ENCODE peak calls at places on chromosomes 13 and 19, in five cellular contexts. One of them, this sample, is unnamed.

GRCh38 chr19:39369200-39369599 is 21.7 kb downstream of the PAF1 start:
- DNase-seq in CD8-positive, alpha-beta memory T cell: no peak
- DNase-seq in gastrocnemius medialis: no peak
- DNase-seq in GM23338: no peak
- DNase-seq in left ventricle myocardium inferior: no peak
- DNase-seq in this sample: no peak

GRCh38 chr19:7914099-7914498 is 531 bp upstream of the TGFBR3L start:
- DNase-seq in GM23338: no peak
- DNase-seq in left ventricle myocardium inferior: no peak
- DNase-seq in gastrocnemius medialis: no peak
- DNase-seq in CD8-positive, alpha-beta memory T cell: no peak
- DNase-seq in this sample: no peak

GRCh38 chr13:48437381-48437780 is 24.5 kb upstream of the LPAR6 start:
- DNase-seq in CD8-positive, alpha-beta memory T cell: no peak
- DNase-seq in GM23338: no peak
- DNase-seq in left ventricle myocardium inferior: peak
- DNase-seq in gastrocnemius medialis: no peak
- DNase-seq in this sample: no peak

GRCh38 chr13:50679321-50679720 is 164.2 kb downstream of the DLEU7 start:
- DNase-seq in gastrocnemius medialis: no peak
- DNase-seq in left ventricle myocardium inferior: no peak
- DNase-seq in GM23338: no peak
- DNase-seq in CD8-positive, alpha-beta memory T cell: no peak
- DNase-seq in this sample: no peak

GRCh38 chr19:29683009-29683408 is 17.7 kb downstream of the PLEKHF1 start:
- DNase-seq in GM23338: no peak
- DNase-seq in left ventricle myocardium inferior: no peak
- DNase-seq in gastrocnemius medialis: no peak
- DNase-seq in CD8-positive, alpha-beta memory T cell: no peak
- DNase-seq in this sample: no peak

GRCh38 chr13:25132984-25133383 is 37.0 kb downstream of the PABPC3 start:
- DNase-seq in GM23338: no peak
- DNase-seq in gastrocnemius medialis: no peak
- DNase-seq in CD8-positive, alpha-beta memory T cell: no peak
- DNase-seq in left ventricle myocardium inferior: no peak
- DNase-seq in this sample: no peak

GRCh38 chr13:110108348-110109139 is 198.4 kb downstream of the COL4A1 start:
- DNase-seq in gastrocnemius medialis: peak
- DNase-seq in left ventricle myocardium inferior: peak
- DNase-seq in CD8-positive, alpha-beta memory T cell: no peak
- DNase-seq in GM23338: peak
- DNase-seq in this sample: peak

GRCh38 chr13:112955271-112955937 is 13.6 kb upstream of the MCF2L start:
- DNase-seq in CD8-positive, alpha-beta memory T cell: no peak
- DNase-seq in GM23338: no peak
- DNase-seq in left ventricle myocardium inferior: no peak
- DNase-seq in gastrocnemius medialis: no peak
- DNase-seq in this sample: no peak

GRCh38 chr13:24281188-24282008 is 28.0 kb upstream of the C1QTNF9 start:
- DNase-seq in GM23338: no peak
- DNase-seq in CD8-positive, alpha-beta memory T cell: no peak
- DNase-seq in gastrocnemius medialis: no peak
- DNase-seq in left ventricle myocardium inferior: no peak
- DNase-seq in this sample: no peak

GRCh38 chr19:8393871-8394250 is 3.7 kb downstream of the RAB11B start:
- DNase-seq in GM23338: no peak
- DNase-seq in left ventricle myocardium inferior: no peak
- DNase-seq in CD8-positive, alpha-beta memory T cell: no peak
- DNase-seq in gastrocnemius medialis: no peak
- DNase-seq in this sample: no peak

GRCh38 chr19:50432221-50432626 is 468 bp upstream of the MYBPC2 start:
- DNase-seq in left ventricle myocardium inferior: no peak
- DNase-seq in GM23338: peak
- DNase-seq in CD8-positive, alpha-beta memory T cell: no peak
- DNase-seq in gastrocnemius medialis: no peak
- DNase-seq in this sample: no peak

GRCh38 chr13:60733933-60734332 is 336.9 kb downstream of the TDRD3 start:
- DNase-seq in gastrocnemius medialis: no peak
- DNase-seq in GM23338: no peak
- DNase-seq in CD8-positive, alpha-beta memory T cell: no peak
- DNase-seq in left ventricle myocardium inferior: no peak
- DNase-seq in this sample: no peak

GRCh38 chr19:49676136-49676689 is 858 bp upstream of the PRMT1 start:
- DNase-seq in GM23338: peak
- DNase-seq in left ventricle myocardium inferior: peak
- DNase-seq in gastrocnemius medialis: peak
- DNase-seq in CD8-positive, alpha-beta memory T cell: no peak
- DNase-seq in this sample: no peak

GRCh38 chr13:44971656-44972595 is 17.3 kb downstream of the NUFIP1 start:
- DNase-seq in left ventricle myocardium inferior: no peak
- DNase-seq in gastrocnemius medialis: no peak
- DNase-seq in GM23338: no peak
- DNase-seq in CD8-positive, alpha-beta memory T cell: no peak
- DNase-seq in this sample: no peak

GRCh38 chr13:29654807-29655547 is 59.5 kb upstream of the SLC7A1 start:
- DNase-seq in left ventricle myocardium inferior: no peak
- DNase-seq in CD8-positive, alpha-beta memory T cell: no peak
- DNase-seq in gastrocnemius medialis: no peak
- DNase-seq in GM23338: no peak
- DNase-seq in this sample: no peak

GRCh38 chr13:103703246-103703645 is 637.0 kb upstream of the SLC10A2 start:
- DNase-seq in CD8-positive, alpha-beta memory T cell: no peak
- DNase-seq in gastrocnemius medialis: no peak
- DNase-seq in GM23338: no peak
- DNase-seq in left ventricle myocardium inferior: no peak
- DNase-seq in this sample: no peak

GRCh38 chr13:30932481-30933333 is at the start of gene TEX26:
- DNase-seq in GM23338: peak
- DNase-seq in CD8-positive, alpha-beta memory T cell: no peak
- DNase-seq in left ventricle myocardium inferior: no peak
- DNase-seq in gastrocnemius medialis: no peak
- DNase-seq in this sample: no peak

GRCh38 chr19:31249217-31249616 is 100.0 kb downstream of the TSHZ3 start:
- DNase-seq in CD8-positive, alpha-beta memory T cell: no peak
- DNase-seq in left ventricle myocardium inferior: no peak
- DNase-seq in GM23338: no peak
- DNase-seq in gastrocnemius medialis: no peak
- DNase-seq in this sample: no peak

GRCh38 chr13:87356314-87356713 is 314.9 kb upstream of the SLITRK5 start:
- DNase-seq in CD8-positive, alpha-beta memory T cell: no peak
- DNase-seq in left ventricle myocardium inferior: no peak
- DNase-seq in gastrocnemius medialis: no peak
- DNase-seq in GM23338: no peak
- DNase-seq in this sample: no peak

GRCh38 chr19:610071-610800 is 20.6 kb downstream of the HCN2 start:
- DNase-seq in CD8-positive, alpha-beta memory T cell: peak
- DNase-seq in left ventricle myocardium inferior: no peak
- DNase-seq in gastrocnemius medialis: no peak
- DNase-seq in GM23338: no peak
- DNase-seq in this sample: no peak

GRCh38 chr13:114017028-114017630 is 43.3 kb upstream of the C13orf46 start:
- DNase-seq in CD8-positive, alpha-beta memory T cell: no peak
- DNase-seq in left ventricle myocardium inferior: no peak
- DNase-seq in GM23338: peak
- DNase-seq in gastrocnemius medialis: no peak
- DNase-seq in this sample: no peak

GRCh38 chr13:32911506-32911905 is 104.7 kb upstream of the KL start:
- DNase-seq in left ventricle myocardium inferior: no peak
- DNase-seq in gastrocnemius medialis: no peak
- DNase-seq in CD8-positive, alpha-beta memory T cell: no peak
- DNase-seq in GM23338: peak
- DNase-seq in this sample: no peak

GRCh38 chr19:8451885-8452284 is 7.1 kb downstream of the HNRNPM start:
- DNase-seq in left ventricle myocardium inferior: no peak
- DNase-seq in GM23338: no peak
- DNase-seq in CD8-positive, alpha-beta memory T cell: no peak
- DNase-seq in gastrocnemius medialis: no peak
- DNase-seq in this sample: no peak

DNA sequence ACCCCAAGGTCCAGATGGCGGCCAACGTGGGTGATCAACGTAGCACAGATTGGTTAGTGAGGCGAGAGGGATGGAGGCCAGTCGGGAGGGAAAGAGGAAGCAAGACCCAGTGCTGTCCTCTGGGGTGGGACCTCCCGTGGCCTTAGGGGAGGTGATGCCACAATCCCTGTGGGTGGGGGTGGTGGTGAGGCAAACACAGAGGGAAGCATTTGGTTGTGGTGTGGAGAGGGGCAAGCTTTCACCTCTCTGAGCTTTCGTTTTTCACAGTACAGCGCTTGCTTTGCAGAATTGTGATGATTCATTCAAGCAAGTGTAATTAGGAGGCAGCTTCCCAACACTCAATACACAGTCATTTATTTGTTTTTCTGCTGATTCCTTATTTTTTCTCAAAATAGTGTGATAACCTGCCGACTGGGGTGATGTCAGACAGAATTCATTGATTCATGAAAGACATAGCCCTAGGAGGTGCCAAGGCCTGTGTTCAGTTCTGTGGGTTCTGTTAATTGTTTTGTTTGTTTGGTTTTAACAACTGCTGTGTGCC is 2.4 kb downstream of the LENG8 start:
- DNase-seq in left ventricle myocardium inferior: no peak
- DNase-seq in gastrocnemius medialis: no peak
- DNase-seq in GM23338: no peak
- DNase-seq in CD8-positive, alpha-beta memory T cell: no peak
- DNase-seq in this sample: no peak
- H3K4me3 ChIP-seq in left ventricle myocardium inferior: peak
- H3K4me3 ChIP-seq in gastrocnemius medialis: no peak
- H3K4me3 ChIP-seq in GM23338: no peak
- H3K4me3 ChIP-seq in CD8-positive, alpha-beta memory T cell: no peak
- H3K4me3 ChIP-seq in this sample: peak

GRCh38 chr13:51821666-51822065 is 17.7 kb upstream of the DHRS12 start:
- DNase-seq in GM23338: no peak
- DNase-seq in CD8-positive, alpha-beta memory T cell: peak
- DNase-seq in left ventricle myocardium inferior: no peak
- DNase-seq in gastrocnemius medialis: no peak
- DNase-seq in this sample: no peak
- H3K27ac ChIP-seq in GM23338: no peak
- H3K27ac ChIP-seq in CD8-positive, alpha-beta memory T cell: no peak
- H3K27ac ChIP-seq in left ventricle myocardium inferior: peak
- H3K27ac ChIP-seq in gastrocnemius medialis: no peak
- H3K27ac ChIP-seq in this sample: no peak

GRCh38 chr19:45455707-45456499 is 11.9 kb upstream of the FOSB start:
- DNase-seq in left ventricle myocardium inferior: peak
- DNase-seq in GM23338: peak
- DNase-seq in gastrocnemius medialis: peak
- DNase-seq in CD8-positive, alpha-beta memory T cell: peak
- DNase-seq in this sample: peak
- H3K4me3 ChIP-seq in left ventricle myocardium inferior: peak
- H3K4me3 ChIP-seq in GM23338: peak
- H3K4me3 ChIP-seq in gastrocnemius medialis: peak
- H3K4me3 ChIP-seq in CD8-positive, alpha-beta memory T cell: no peak
- H3K4me3 ChIP-seq in this sample: peak

DNA sequence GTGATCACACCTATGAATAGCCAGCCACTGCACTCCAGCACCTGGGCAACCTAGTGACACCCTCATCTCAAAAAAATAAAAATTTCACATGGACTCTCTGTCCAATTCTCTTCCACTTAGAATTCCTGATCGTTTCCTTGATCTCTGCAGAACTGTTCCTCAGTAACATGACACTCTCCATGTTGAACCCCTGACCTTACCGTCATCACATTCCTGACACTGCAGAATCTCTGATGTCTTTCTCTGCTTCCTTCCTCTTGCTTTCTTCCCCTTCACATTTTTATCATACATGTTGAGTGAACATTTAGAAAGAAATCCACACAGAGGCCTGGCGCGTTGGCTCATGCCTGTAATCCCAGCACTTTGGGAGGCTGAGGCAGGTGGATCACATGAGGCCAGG is 15.0 kb downstream of the ZNF114 start:
- DNase-seq in left ventricle myocardium inferior: no peak
- DNase-seq in GM23338: no peak
- DNase-seq in CD8-positive, alpha-beta memory T cell: no peak
- DNase-seq in gastrocnemius medialis: no peak
- DNase-seq in this sample: no peak
- H3K27ac ChIP-seq in left ventricle myocardium inferior: no peak
- H3K27ac ChIP-seq in GM23338: no peak
- H3K27ac ChIP-seq in CD8-positive, alpha-beta memory T cell: no peak
- H3K27ac ChIP-seq in gastrocnemius medialis: no peak
- H3K27ac ChIP-seq in this sample: no peak

GRCh38 chr19:13838071-13838942 is 38.6 kb upstream of the NANOS3 start:
- DNase-seq in GM23338: no peak
- DNase-seq in left ventricle myocardium inferior: no peak
- DNase-seq in CD8-positive, alpha-beta memory T cell: no peak
- DNase-seq in gastrocnemius medialis: no peak
- DNase-seq in this sample: no peak
- H3K4me3 ChIP-seq in GM23338: no peak
- H3K4me3 ChIP-seq in left ventricle myocardium inferior: peak
- H3K4me3 ChIP-seq in CD8-positive, alpha-beta memory T cell: peak
- H3K4me3 ChIP-seq in gastrocnemius medialis: peak
- H3K4me3 ChIP-seq in this sample: peak

DNA sequence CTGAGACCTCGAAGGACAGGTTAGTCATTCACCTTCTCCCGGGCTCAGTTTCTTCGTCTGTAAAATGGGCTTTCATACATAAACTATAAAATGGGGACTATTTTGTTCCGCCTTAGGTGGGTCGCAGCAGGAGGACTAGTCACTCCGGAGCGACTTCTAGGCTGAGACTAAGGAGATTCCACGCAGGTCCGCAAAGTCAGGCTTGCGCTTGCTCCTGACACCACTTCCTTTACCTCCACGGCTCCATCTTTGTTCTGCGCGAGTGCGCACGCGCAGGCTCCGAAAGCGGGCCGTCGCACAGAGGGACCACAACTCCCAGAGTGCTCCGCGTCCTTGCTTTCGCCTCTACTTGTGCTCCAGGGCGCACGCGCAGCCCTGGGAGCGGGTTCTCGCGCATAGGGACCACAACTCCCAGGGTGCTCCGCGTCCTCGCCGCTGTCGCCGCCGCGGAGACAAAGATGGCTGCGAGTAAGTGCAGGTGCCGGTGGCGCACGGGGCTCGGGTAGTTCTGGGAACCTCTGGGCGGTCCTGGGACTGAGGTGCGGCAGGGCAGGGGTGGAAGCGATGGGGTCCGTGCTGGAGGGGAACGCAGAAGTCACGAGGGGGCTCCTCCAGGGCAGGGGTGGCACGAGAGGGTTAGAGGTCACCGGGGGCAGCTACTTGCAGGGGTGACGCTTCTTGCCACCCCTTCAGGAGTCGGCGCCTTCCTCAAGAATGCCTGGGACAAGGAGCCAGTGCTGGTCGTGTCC is at the start of gene NDUFA3:
- DNase-seq in left ventricle myocardium inferior: peak
- DNase-seq in gastrocnemius medialis: peak
- DNase-seq in GM23338: peak
- DNase-seq in CD8-positive, alpha-beta memory T cell: peak
- DNase-seq in this sample: peak
- H3K27ac ChIP-seq in left ventricle myocardium inferior: peak
- H3K27ac ChIP-seq in gastrocnemius medialis: peak
- H3K27ac ChIP-seq in GM23338: peak
- H3K27ac ChIP-seq in CD8-positive, alpha-beta memory T cell: peak
- H3K27ac ChIP-seq in this sample: peak

This sample was measured in thoracic aorta.